ENCODE peak calls at places on chromosomes 7 and 10, in six cellular contexts. G is GM12891; D is stimulated activated CD4-positive, alpha-beta T cell treated with anti-CD3 and anti-CD28 coated beads, Interleukin-1b, Interleukin-23, amount 100 ng/mL, for 24 hours; R is AG10803; Y is skeletal muscle cell; T is HFFc6. B is an unnamed sample.

GRCh38 chr7:118836933-118837332 is 612.4 kb downstream of the ANKRD7 start:
- DNase-seq in R (no peak), D (no peak), T (no peak), G (no peak), Y (no peak), B (no peak)

GRCh38 chr7:119105381-119105780 is 880.9 kb downstream of the ANKRD7 start:
- DNase-seq in Y (no peak), T (no peak), D (no peak), G (no peak), R (no peak), B (no peak)

GRCh38 chr7:47572101-47572460 is 9.8 kb downstream of the TNS3 start:
- DNase-seq in G (no peak), D (no peak), R (peak; percentile 50), Y (no peak), T (no peak), B (no peak)

GRCh38 chr10:71972746-71973695 is 8.8 kb downstream of the CHST3 start:
- DNase-seq in T (no peak), D (no peak), Y (no peak), R (no peak), G (no peak), B (no peak)

GRCh38 chr10:34906021-34906965 is 91.2 kb upstream of the PARD3 start:
- DNase-seq in R (no peak), Y (no peak), G (no peak), T (no peak), D (no peak), B (no peak)

GRCh38 chr7:132161976-132162375 is 414.3 kb downstream of the PLXNA4 start:
- DNase-seq in G (no peak), R (no peak), D (no peak), T (no peak), Y (no peak), B (no peak)

GRCh38 chr7:78226059-78226658 is 427.6 kb downstream of the PHTF2 start:
- DNase-seq in D (no peak), R (no peak), T (peak; percentile 24), G (no peak), Y (no peak), B (peak; percentile 8)

GRCh38 chr7:4239991-4240812 is 441.9 kb upstream of the FOXK1 start:
- DNase-seq in G (no peak), Y (no peak), R (no peak), D (no peak), T (no peak), B (no peak)

GRCh38 chr10:12073526-12073925 is 4.8 kb downstream of the DHTKD1 start:
- DNase-seq in D (no peak), T (peak; percentile 15), G (no peak), R (peak; percentile 62), Y (no peak), B (no peak)

GRCh38 chr10:29326299-29326698 is 37.4 kb downstream of the LYZL1 start:
- DNase-seq in R (no peak), T (no peak), G (no peak), D (no peak), Y (no peak), B (no peak)

GRCh38 chr10:72016608-72017310 is 52.6 kb downstream of the CHST3 start:
- DNase-seq in G (no peak), T (no peak), R (no peak), D (no peak), Y (no peak), B (no peak)

GRCh38 chr7:74059681-74060588 is 23.7 kb upstream of the LIMK1 start:
- DNase-seq in G (no peak), R (no peak), T (no peak), D (no peak), Y (no peak), B (no peak)

GRCh38 chr10:93379366-93380042 is 102.6 kb downstream of the MYOF start:
- DNase-seq in Y (no peak), D (peak; percentile 5), T (peak; percentile 86), G (no peak), R (peak; percentile 71), B (no peak)

GRCh38 chr10:76311752-76312699 is 880.6 kb downstream of the LRMDA start:
- DNase-seq in T (peak; percentile 25), Y (no peak), D (no peak), R (peak; percentile 28), G (peak; percentile 13), B (peak; percentile 11)